ENCODE peak calls at places on chromosomes 4 and X, in four cellular contexts. M is K562, L is HepG2, A is GM12878. N is an unnamed sample.

GRCh38 chr4:21517460-21517859 is 431.1 kb downstream of the KCNIP4 start:
- DNase-seq in M (no peak), L (no peak), A (no peak), N (no peak)

GRCh38 chr4:102405706-102406510 is 60.6 kb upstream of the SLC39A8 start:
- DNase-seq in M (no peak), L (no peak), A (no peak), N (no peak)

GRCh38 chr4:165761968-165762367 is 111.1 kb upstream of the TLL1 start:
- DNase-seq in M (no peak), L (no peak), A (no peak), N (no peak)

GRCh38 chr4:13088726-13089658 is 395.1 kb downstream of the RAB28 start:
- DNase-seq in M (no peak), L (no peak), A (no peak), N (no peak)

GRCh38 chr4:55312491-55313101 is 33.4 kb upstream of the SRD5A3 start:
- DNase-seq in M (no peak), L (peak; percentile 33), A (no peak), N (peak; percentile 41)

GRCh38 chrX:55356609-55357008 is 91.9 kb upstream of the PAGE3 start:
- DNase-seq in M (no peak), L (no peak), A (no peak), N (no peak)

GRCh38 chr4:25818293-25819240 is 44.2 kb downstream of the SEL1L3 start:
- DNase-seq in M (no peak), L (no peak), A (no peak), N (no peak)

GRCh38 chrX:15903186-15903681 is 48.6 kb upstream of the AP1S2 start:
- DNase-seq in M (no peak), L (no peak), A (peak; percentile 84), N (no peak)

GRCh38 chr4:1792832-1793495 is at the start of gene FGFR3:
- DNase-seq in M (peak; percentile 98), L (peak; percentile 48), A (no peak), N (no peak)

GRCh38 chr4:1515763-1516162 is 109.5 kb upstream of the NKX1-1 start:
- DNase-seq in M (no peak), L (no peak), A (no peak), N (no peak)

GRCh38 chrX:28966335-28966734 is 379.1 kb downstream of the IL1RAPL1 start:
- DNase-seq in M (no peak), L (no peak), A (no peak), N (no peak)

GRCh38 chr4:155954939-155955338 is 1.3 kb upstream of the CTSO start:
- DNase-seq in M (no peak), L (peak; percentile 41), A (no peak), N (no peak)

GRCh38 chr4:34194585-34194984 is 2049.7 kb downstream of the ARAP2 start:
- DNase-seq in M (no peak), L (no peak), A (no peak), N (no peak)

GRCh38 chr4:124322234-124322831 is 390.2 kb downstream of the ANKRD50 start:
- DNase-seq in M (peak; percentile 15), L (peak; percentile 8), A (no peak), N (peak; percentile 3)

GRCh38 chrX:6718766-6719165 is 183.8 kb upstream of the VCX3A start:
- DNase-seq in M (no peak), L (no peak), A (no peak), N (no peak)

GRCh38 chrX:56385336-56385735 is 153.2 kb downstream of the KLF8 start:
- DNase-seq in M (no peak), L (no peak), A (no peak), N (no peak)

GRCh38 chr4:5186584-5187170 is 135.4 kb downstream of the STK32B start:
- DNase-seq in M (no peak), L (no peak), A (no peak), N (no peak)

GRCh38 chrX:149161438-149162088 is 343.5 kb downstream of the IDS start:
- DNase-seq in M (no peak), L (no peak), A (no peak), N (no peak)

GRCh38 chr4:7649411-7649740 is 214.6 kb upstream of the PSAPL1 start:
- DNase-seq in M (no peak), L (no peak), A (no peak), N (no peak)

GRCh38 chr4:121785479-121785878 is 15.6 kb upstream of the EXOSC9 start:
- DNase-seq in M (no peak), L (no peak), A (no peak), N (no peak)

GRCh38 chr4:174316546-174316945 is 32.8 kb downstream of the CEP44 start:
- DNase-seq in M (no peak), L (no peak), A (no peak), N (no peak)

GRCh38 chrX:103253608-103254007 is 1.3 kb downstream of the TCEAL8 start:
- DNase-seq in M (peak; percentile 17), L (no peak), A (no peak), N (no peak)

GRCh38 chr4:87530868-87531267 is 1.7 kb upstream of the SPARCL1 start:
- DNase-seq in M (no peak), L (no peak), A (no peak), N (no peak)

GRCh38 chr4:123304151-123305021 is 92.2 kb upstream of the SPRY1 start:
- DNase-seq in M (no peak), L (no peak), A (no peak), N (no peak)

GRCh38 chrX:8139713-8140112 is 31.4 kb downstream of the VCX2 start:
- DNase-seq in M (no peak), L (no peak), A (no peak), N (no peak)

GRCh38 chr4:100935090-100935489 is 412.2 kb downstream of the PPP3CA start:
- DNase-seq in M (no peak), L (no peak), A (no peak), N (peak; percentile 35)

GRCh38 chr4:84582988-84583870 is at the start of gene CDS1:
- DNase-seq in M (peak; percentile 16), L (no peak), A (no peak), N (no peak)

GRCh38 chr4:185143596-185143969 is 517 bp downstream of the SLC25A4 start:
- DNase-seq in M (no peak), L (peak; percentile 22), A (no peak), N (peak; percentile 7)
- TF ChIP-seq KDM1A in M (no peak), L (no peak), A (no peak), N (no peak)

DNA sequence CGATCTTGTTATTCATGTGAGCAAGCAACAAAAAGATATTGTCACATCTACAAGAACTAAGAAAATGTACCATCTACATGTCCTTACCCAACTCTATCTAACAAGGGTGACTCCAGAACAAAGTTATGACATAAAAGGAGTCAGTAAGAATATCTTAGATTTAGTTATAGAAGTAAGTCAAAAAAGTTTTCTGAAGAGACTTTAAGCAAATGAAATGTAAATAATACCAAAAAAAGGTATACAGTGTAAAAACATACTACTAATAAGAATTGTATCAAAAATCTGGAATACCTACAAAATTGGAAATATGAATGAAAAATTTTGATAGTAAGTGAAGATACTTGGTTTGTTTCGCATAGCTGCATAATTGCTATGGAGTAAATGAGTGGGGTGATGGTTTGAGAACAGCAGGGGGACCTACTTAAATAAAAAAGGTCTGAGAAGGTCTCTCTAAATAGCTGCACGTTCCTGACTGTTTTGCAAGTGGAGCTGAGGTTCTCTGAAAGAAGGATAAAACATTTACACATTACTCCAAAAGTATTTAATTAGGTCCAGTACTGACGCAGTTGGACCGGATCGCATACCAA is 51.0 kb upstream of the ENPP6 start:
- DNase-seq in M (peak; percentile 37), L (no peak), A (no peak), N (no peak)
- TF ChIP-seq POLR2A in M (no peak), L (no peak), A (no peak), N (no peak)

GRCh38 chrX:22313757-22314156 is 41.0 kb downstream of the CBLL2 start:
- DNase-seq in M (no peak), L (no peak), A (no peak), N (no peak)

GRCh38 chrX:22310779-22311178 is 38.1 kb downstream of the CBLL2 start:
- DNase-seq in M (no peak), L (no peak), A (no peak), N (no peak)

GRCh38 chrX:22314692-22315091 is 42.0 kb downstream of the CBLL2 start:
- DNase-seq in M (no peak), L (no peak), A (no peak), N (peak; percentile 33)

DNA sequence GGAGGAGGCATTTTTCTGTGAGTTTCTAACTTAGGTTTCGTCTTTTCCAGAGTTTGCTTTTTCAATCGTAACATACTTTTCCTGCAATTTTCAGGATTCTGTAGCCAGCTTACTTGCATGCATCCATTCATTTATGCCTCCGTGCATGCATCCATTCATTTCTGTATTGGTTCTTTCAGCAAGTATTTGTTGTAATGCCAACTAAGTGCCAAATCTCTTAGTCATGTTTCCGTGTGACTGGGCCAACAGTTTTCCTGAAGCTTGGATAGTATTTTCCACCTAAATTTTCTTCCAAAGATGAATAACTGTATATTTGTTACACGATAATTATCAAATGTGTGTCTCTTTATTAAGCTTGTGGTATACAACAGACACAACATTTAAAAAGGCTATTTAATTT is 41.5 kb downstream of the CBLL2 start:
- DNase-seq in M (no peak), L (no peak), A (no peak), N (no peak)
- TF ChIP-seq MYC in M (no peak), L (no peak), A (no peak), N (no peak)

DNA sequence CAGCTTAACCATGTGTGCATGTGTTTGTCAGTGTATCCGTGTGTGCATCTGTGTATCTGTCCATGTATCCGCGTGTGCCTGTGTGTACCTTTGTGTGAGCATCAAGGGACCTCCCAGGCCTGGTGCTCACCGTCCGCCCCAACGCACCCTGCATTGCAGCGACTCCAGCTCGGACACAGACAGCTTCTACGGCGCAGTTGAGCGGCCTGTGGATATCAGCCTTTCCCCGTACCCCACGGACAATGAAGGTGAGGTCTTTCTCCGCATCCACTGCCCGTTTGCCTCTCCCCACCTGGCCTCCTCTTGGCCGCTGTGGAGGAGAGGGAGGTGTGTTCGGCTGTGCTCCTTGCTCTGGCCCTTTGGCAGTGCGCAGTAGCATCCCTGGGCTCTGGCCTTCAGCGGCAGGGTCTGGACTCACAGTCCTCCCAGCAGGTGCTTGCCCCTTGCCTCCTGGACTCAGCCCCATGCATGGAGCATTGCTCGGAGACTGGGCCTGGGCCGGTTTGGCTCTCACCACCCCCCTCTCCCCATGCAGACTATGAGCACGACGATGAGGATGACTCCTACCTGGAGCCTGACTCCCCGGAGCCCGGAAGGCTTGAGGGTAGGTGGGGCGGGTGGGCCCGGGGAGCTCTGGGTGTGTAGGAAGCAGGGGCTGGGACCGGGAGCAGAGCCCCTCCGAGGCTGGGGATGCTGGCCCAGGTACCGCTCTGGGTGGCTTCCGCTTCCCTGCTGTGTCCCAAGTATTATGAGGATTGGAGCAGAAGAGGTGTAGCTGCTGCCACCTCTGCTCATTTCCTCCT is 16.4 kb upstream of the ADD1 start:
- DNase-seq in M (no peak), L (no peak), A (no peak), N (no peak)
- TF ChIP-seq KDM1A in M (no peak), L (no peak), A (no peak), N (no peak)

GRCh38 chr4:77715414-77716290 is 103.5 kb downstream of the CNOT6L start:
- DNase-seq in M (no peak), L (no peak), A (no peak), N (no peak)

GRCh38 chr4:77721073-77721472 is 98.1 kb downstream of the CNOT6L start:
- DNase-seq in M (no peak), L (no peak), A (no peak), N (no peak)
- TF ChIP-seq POLR2A in M (no peak), L (no peak), A (no peak), N (no peak)

GRCh38 chrX:118502121-118502794 is 6.6 kb downstream of the DOCK11 start:
- DNase-seq in M (no peak), L (no peak), A (no peak), N (no peak)
- TF ChIP-seq MYC in M (no peak), L (no peak), A (no peak), N (no peak)

N was measured in A549.